ENCODE peak calls at places on chromosomes 7 and 10, in ten cellular contexts. J is activated T-helper 1 cell treated with Interleukin-2 at 50 U/mL for 16 hours; R is NCI-H1694; B is SJSA1; Q is AML-193; O is astrocyte of the hippocampus; Y is iris pigment epithelial cell; D is fibroblast of pulmonary artery; V is stimulated activated naive CD8-positive, alpha-beta T cell treated with anti-CD3 and anti-CD28 coated beads, Interleukin-15, Interleukin-2, amounts not matched to agents 100 U/mL and 50 U/mL, for 24 hours; P is stimulated activated CD4-positive, alpha-beta T cell treated with anti-CD3 and anti-CD28 coated beads, Interleukin-12 subunit alpha, Interleukin-12 subunit beta, amount 100 ng/mL, for 4 hours. T is an unnamed sample.

GRCh38 chr10:120828940-120829339 is 22.2 kb upstream of the WDR11 start:
- DNase-seq in V (no peak), D (no peak), B (no peak), O (no peak), J (no peak), Y (no peak), Q (no peak), R (no peak), P (no peak), T (no peak)

GRCh38 chr7:30923774-30924413 is 12.2 kb downstream of the AQP1 start:
- DNase-seq in O (no peak), R (no peak), J (no peak), Q (no peak), D (no peak), V (peak; percentile 1), Y (no peak), P (no peak), B (peak; percentile 35), T (no peak)

GRCh38 chr7:7122701-7123281 is 59.6 kb upstream of the C1GALT1 start:
- DNase-seq in P (no peak), R (no peak), B (no peak), Q (no peak), O (peak; percentile 31), D (peak; percentile 86), V (no peak), Y (peak; percentile 85), J (no peak), T (peak; percentile 54)

GRCh38 chr10:34651796-34652195 is 163.3 kb downstream of the PARD3 start:
- DNase-seq in Q (no peak), R (no peak), O (no peak), V (no peak), J (no peak), P (no peak), Y (no peak), D (peak; percentile 45), B (no peak), T (no peak)

GRCh38 chr10:1605121-1605520 is 132.2 kb downstream of the ADARB2 start:
- DNase-seq in O (no peak), R (no peak), D (no peak), V (no peak), Q (no peak), Y (no peak), P (no peak), J (no peak), B (no peak), T (no peak)

GRCh38 chr7:27103489-27104226 is 1.2 kb upstream of the HOXA2 start:
- DNase-seq in O (peak; percentile 6), R (no peak), V (no peak), Q (no peak), J (no peak), B (peak; percentile 36), Y (no peak), D (no peak), P (no peak), T (no peak)

GRCh38 chr10:17233534-17233933 is 5.5 kb downstream of the VIM start:
- DNase-seq in Q (no peak), J (no peak), O (peak; percentile 63), Y (no peak), V (no peak), D (peak; percentile 63), B (no peak), P (no peak), R (no peak), T (peak; percentile 47)

GRCh38 chr7:50262916-50263690 is 41.4 kb upstream of the IKZF1 start:
- DNase-seq in J (no peak), P (no peak), O (no peak), D (no peak), Y (no peak), B (no peak), V (no peak), Q (peak; percentile 11), R (no peak), T (no peak)

GRCh38 chr7:113122657-113123252 is 4.4 kb upstream of the SMIM30 start:
- DNase-seq in Y (no peak), D (no peak), R (no peak), B (no peak), J (no peak), V (no peak), O (no peak), P (no peak), Q (no peak), T (no peak)

GRCh38 chr10:88270871-88271713 is 312.0 kb downstream of the RNLS start:
- DNase-seq in P (no peak), O (peak; percentile 95), Q (no peak), D (peak; percentile 45), V (peak; percentile 46), R (no peak), B (peak; percentile 65), J (peak; percentile 4), Y (peak; percentile 71), T (peak; percentile 77)

GRCh38 chr10:11742009-11742778 is at the start of gene ECHDC3:
- DNase-seq in J (peak; percentile 29), V (peak; percentile 51), O (peak; percentile 69), P (peak; percentile 49), R (no peak), Y (peak; percentile 26), Q (no peak), B (peak; percentile 66), D (peak; percentile 38), T (peak; percentile 43)

GRCh38 chr7:44801890-44802289 is 5.4 kb downstream of the PPIA start:
- DNase-seq in O (no peak), D (peak; percentile 22), Y (peak; percentile 59), Q (no peak), V (no peak), B (no peak), J (no peak), P (no peak), R (no peak), T (peak; percentile 77)

GRCh38 chr7:64407148-64407547 is 93.4 kb downstream of the ZNF736 start:
- DNase-seq in R (no peak), Y (no peak), B (no peak), Q (no peak), V (no peak), P (no peak), J (no peak), D (no peak), O (no peak), T (no peak)

GRCh38 chr10:112658900-112659328 is 211.9 kb downstream of the VTI1A start:
- DNase-seq in J (no peak), O (peak; percentile 80), R (no peak), V (no peak), P (no peak), Q (no peak), Y (peak; percentile 85), D (peak; percentile 49), B (peak; percentile 51), T (peak; percentile 68)

GRCh38 chr10:94617389-94617944 is 66.1 kb upstream of the CYP2C18 start:
- DNase-seq in Q (no peak), D (no peak), B (no peak), Y (no peak), P (no peak), R (no peak), V (no peak), J (no peak), O (no peak), T (no peak)

GRCh38 chr7:96219382-96220130 is 102.3 kb downstream of the SLC25A13 start:
- DNase-seq in O (peak; percentile 59), V (no peak), D (peak; percentile 71), B (no peak), P (no peak), Q (no peak), J (no peak), Y (peak; percentile 39), R (peak; percentile 67), T (peak; percentile 68)

GRCh38 chr10:46198516-46198915 is 88.3 kb upstream of the ANTXRL start:
- DNase-seq in V (no peak), P (no peak), R (no peak), D (no peak), Q (no peak), B (no peak), J (no peak), Y (peak; percentile 7), O (no peak), T (no peak)

GRCh38 chr7:120735791-120736190 is 122.2 kb downstream of the TSPAN12 start:
- DNase-seq in O (no peak), V (no peak), R (no peak), Q (no peak), J (no peak), B (no peak), Y (peak; percentile 83), D (peak; percentile 57), P (no peak), T (peak; percentile 4)

GRCh38 chr7:85025312-85025756 is 161.5 kb downstream of the SEMA3D start:
- DNase-seq in D (peak; percentile 34), Y (peak; percentile 36), Q (no peak), J (no peak), R (no peak), P (no peak), B (no peak), V (no peak), O (peak; percentile 61), T (no peak)

GRCh38 chr10:78164687-78165086 is 131.0 kb downstream of the RPS24 start:
- DNase-seq in D (no peak), P (no peak), V (no peak), Y (no peak), O (no peak), J (no peak), B (no peak), R (peak; percentile 39), Q (no peak), T (no peak)

GRCh38 chr7:149228831-149229471 is 10.5 kb upstream of the ZNF212 start:
- DNase-seq in B (no peak), O (no peak), R (no peak), Q (no peak), Y (no peak), D (no peak), P (no peak), V (no peak), J (no peak), T (no peak)

GRCh38 chr10:36254191-36254590 is 612.1 kb upstream of the FZD8 start:
- DNase-seq in J (no peak), Q (no peak), D (peak; percentile 62), P (no peak), B (no peak), O (no peak), Y (no peak), V (no peak), R (no peak), T (peak; percentile 20)

GRCh38 chr10:72251635-72252034 is 22.1 kb upstream of the DDIT4 start:
- DNase-seq in J (no peak), Q (no peak), O (no peak), B (no peak), Y (no peak), P (no peak), R (no peak), V (no peak), D (no peak), T (no peak)

GRCh38 chr7:86792260-86792659 is 148.6 kb downstream of the GRM3 start:
- DNase-seq in V (no peak), Y (no peak), Q (no peak), B (no peak), J (no peak), O (no peak), R (no peak), D (no peak), P (no peak), T (no peak)

GRCh38 chr7:146366938-146367337 is 250.3 kb downstream of the CNTNAP2 start:
- DNase-seq in O (peak; percentile 45), R (no peak), P (no peak), Y (peak; percentile 46), V (no peak), Q (no peak), B (no peak), D (peak; percentile 36), J (no peak), T (no peak)

GRCh38 chr7:33876600-33877274 is 28.6 kb upstream of the BMPER start:
- DNase-seq in D (peak; percentile 66), R (no peak), V (no peak), Y (no peak), P (no peak), Q (no peak), O (no peak), J (no peak), B (no peak), T (no peak)

GRCh38 chr7:47782792-47783191 is 165.5 kb downstream of the PKD1L1 start:
- DNase-seq in Q (no peak), P (no peak), J (no peak), D (no peak), B (no peak), V (no peak), Y (no peak), R (no peak), O (no peak), T (no peak)

GRCh38 chr10:42801135-42801534 is 18.5 kb downstream of the BMS1 start:
- DNase-seq in B (no peak), O (no peak), D (no peak), J (no peak), Y (peak; percentile 13), P (no peak), R (no peak), Q (no peak), V (no peak), T (peak; percentile 5)